ENCODE peak calls at places on chromosomes 16 and 17, in ten cellular contexts. V, M, F, B, N, K, J, H, C and X are unnamed samples.

GRCh38 chr16:22358000-22358399 is 16.4 kb downstream of the CDR2 start:
- DNase-seq in V (no peak), M (no peak), F (no peak), B (no peak), N (no peak), K (no peak), J (no peak), H (no peak), C (no peak), X (no peak)

GRCh38 chr17:2421315-2422147 is 20.7 kb upstream of the MNT start:
- DNase-seq in V (no peak), M (peak), F (no peak), B (no peak), N (no peak), K (no peak), J (no peak), H (no peak), C (peak), X (no peak)

GRCh38 chr16:26709175-26709574 is 357.6 kb upstream of the C16orf82 start:
- DNase-seq in V (no peak), M (no peak), F (no peak), B (no peak), N (no peak), K (no peak), J (no peak), H (no peak), C (no peak), X (no peak)

GRCh38 chr17:20988001-20988641 is 54.7 kb downstream of the USP22 start:
- DNase-seq in V (no peak), M (no peak), F (no peak), B (no peak), N (no peak), K (no peak), J (no peak), H (peak), C (peak), X (no peak)

GRCh38 chr16:8634991-8635736 is 13.7 kb downstream of the METTL22 start:
- DNase-seq in V (no peak), M (no peak), F (peak), B (no peak), N (peak), K (peak), J (no peak), H (no peak), C (no peak), X (no peak)

GRCh38 chr17:13478326-13478830 is 123.4 kb downstream of the HS3ST3A1 start:
- DNase-seq in V (no peak), M (no peak), F (no peak), B (no peak), N (no peak), K (peak), J (no peak), H (no peak), C (no peak), X (no peak)

GRCh38 chr17:30253316-30253715 is 17.8 kb upstream of the SLC6A4 start:
- DNase-seq in V (no peak), M (no peak), F (no peak), B (no peak), N (no peak), K (no peak), J (no peak), H (no peak), C (no peak), X (no peak)

GRCh38 chr16:57169327-57169726 is 16.5 kb downstream of the PSME3IP1 start:
- DNase-seq in V (no peak), M (no peak), F (no peak), B (no peak), N (no peak), K (no peak), J (no peak), H (no peak), C (no peak), X (no peak)

GRCh38 chr17:29048440-29049360 is 5.8 kb downstream of the PIPOX start:
- DNase-seq in V (no peak), M (no peak), F (peak), B (no peak), N (no peak), K (no peak), J (no peak), H (no peak), C (no peak), X (no peak)

GRCh38 chr16:30903596-30903995 is 7.2 kb downstream of the CTF1 start:
- DNase-seq in V (no peak), M (no peak), F (no peak), B (no peak), N (no peak), K (peak), J (no peak), H (no peak), C (no peak), X (no peak)

GRCh38 chr16:57023541-57024249 is 34.3 kb downstream of the NLRC5 start:
- DNase-seq in V (no peak), M (no peak), F (no peak), B (no peak), N (no peak), K (no peak), J (no peak), H (no peak), C (no peak), X (no peak)

GRCh38 chr16:6453742-6454141 is 878.9 kb upstream of the RBFOX1 start:
- DNase-seq in V (no peak), M (no peak), F (no peak), B (no peak), N (no peak), K (no peak), J (no peak), H (no peak), C (no peak), X (no peak)

GRCh38 chr17:76193616-76194015 is 46.7 kb downstream of the RNF157 start:
- DNase-seq in V (no peak), M (no peak), F (no peak), B (no peak), N (no peak), K (no peak), J (no peak), H (no peak), C (no peak), X (no peak)

GRCh38 chr17:76189247-76189646 is 48.2 kb upstream of the FOXJ1 start:
- DNase-seq in V (no peak), M (no peak), F (no peak), B (no peak), N (no peak), K (no peak), J (no peak), H (no peak), C (no peak), X (no peak)

GRCh38 chr17:76189741-76190140 is 48.7 kb upstream of the FOXJ1 start:
- DNase-seq in V (no peak), M (no peak), F (no peak), B (no peak), N (no peak), K (no peak), J (no peak), H (no peak), C (no peak), X (no peak)

GRCh38 chr17:76188213-76189060 is 47.4 kb upstream of the FOXJ1 start:
- DNase-seq in V (no peak), M (no peak), F (no peak), B (no peak), N (no peak), K (no peak), J (no peak), H (no peak), C (no peak), X (no peak)

DNA sequence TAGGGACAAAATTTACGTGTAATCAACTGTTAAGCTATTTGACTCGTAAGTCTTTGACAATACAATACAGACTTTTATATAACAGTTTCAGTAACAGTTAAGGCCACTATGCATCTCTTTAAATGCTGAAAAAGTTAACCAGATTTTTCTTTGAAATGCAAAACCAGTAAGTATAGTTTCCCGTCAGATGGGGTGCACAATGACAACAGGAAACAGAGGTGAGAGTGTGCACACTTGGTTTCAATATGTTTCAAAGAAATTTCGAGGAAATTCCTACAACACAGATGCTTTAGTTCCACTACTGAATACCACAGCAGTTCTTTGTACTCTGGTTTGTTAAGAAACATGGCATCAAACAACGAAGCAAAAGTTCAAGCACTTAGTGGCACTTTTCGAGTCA is 48.4 kb downstream of the RNF157 start:
- DNase-seq in V (no peak), M (no peak), F (no peak), B (no peak), N (no peak), K (no peak), J (no peak), H (no peak), C (no peak), X (no peak)
- H3K4me3 ChIP-seq in V (no peak), M (no peak), F (no peak), B (no peak), N (no peak), K (no peak), J (no peak), H (no peak), C (no peak), X (no peak)

GRCh38 chr16:74695450-74696422 is 4.9 kb downstream of the MLKL start:
- DNase-seq in V (peak), M (peak), F (peak), B (peak), N (peak), K (peak), J (peak), H (peak), C (peak), X (peak)

GRCh38 chr16:74698220-74698619 is 2.4 kb downstream of the MLKL start:
- DNase-seq in V (no peak), M (no peak), F (no peak), B (no peak), N (peak), K (peak), J (no peak), H (no peak), C (no peak), X (no peak)

GRCh38 chr16:74699666-74700065 is 996 bp downstream of the MLKL start:
- DNase-seq in V (no peak), M (no peak), F (no peak), B (no peak), N (no peak), K (no peak), J (no peak), H (no peak), C (no peak), X (no peak)

GRCh38 chr16:74700206-74701040 is at the start of gene MLKL:
- DNase-seq in V (no peak), M (peak), F (peak), B (peak), N (peak), K (peak), J (peak), H (peak), C (peak), X (no peak)
- TF ChIP-seq CTCF in V (no peak), M (no peak), F (no peak), B (no peak), N (no peak), K (no peak), J (no peak), H (no peak), C (no peak), X (peak)

GRCh38 chr16:89095401-89095974 is 1.8 kb downstream of the ACSF3 start:
- DNase-seq in V (no peak), M (no peak), F (no peak), B (no peak), N (no peak), K (no peak), J (no peak), H (no peak), C (no peak), X (no peak)
- H3K4me3 ChIP-seq in V (no peak), M (no peak), F (no peak), B (no peak), N (no peak), K (no peak), J (no peak), H (no peak), C (no peak), X (no peak)

DNA sequence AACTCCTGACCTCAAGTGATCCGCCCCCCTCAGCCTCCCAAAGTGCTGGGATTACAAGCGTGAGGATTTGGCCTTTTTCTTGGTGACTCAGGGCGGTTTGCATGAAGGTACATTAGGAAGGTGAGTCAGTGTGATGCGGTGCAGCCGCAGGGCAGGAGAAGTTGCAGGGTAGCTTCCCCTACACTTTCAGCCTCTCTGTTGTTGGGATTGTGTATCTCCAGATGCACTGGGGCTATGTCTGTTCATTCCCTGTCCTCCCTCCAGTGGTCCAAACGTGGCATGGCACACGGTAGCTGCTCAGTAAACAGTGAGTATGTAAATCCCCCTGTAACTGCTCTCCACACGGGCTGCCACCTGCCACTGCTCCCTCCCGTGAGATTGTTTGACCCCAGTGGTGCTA is 109.1 kb upstream of the CDC42EP4 start:
- DNase-seq in V (no peak), M (no peak), F (no peak), B (no peak), N (peak), K (no peak), J (no peak), H (peak), C (no peak), X (no peak)
- TF ChIP-seq CTCF in V (peak), M (no peak), F (peak), B (no peak), N (peak), K (peak), J (no peak), H (no peak), C (no peak), X (peak)